ENCODE peak calls at places on chromosomes 13 and 19, in six cellular contexts. N, K, S, W, U and C are unnamed samples.

GRCh38 chr13:39816936-39817335 is 161.5 kb downstream of the COG6 start:
- DNase-seq in K (no peak), N (no peak), W (no peak), U (no peak), S (no peak), C (no peak)

GRCh38 chr19:51798958-51799310 is 4.0 kb downstream of the FPR3 start:
- DNase-seq in N (no peak), W (no peak), U (no peak), S (peak; percentile 29), K (peak; percentile 70), C (peak; percentile 90)

GRCh38 chr19:49639401-49640112 is 386 bp downstream of the RRAS start:
- DNase-seq in U (peak; percentile 65), N (no peak), K (peak; percentile 79), W (no peak), S (no peak), C (no peak)

GRCh38 chr19:49442354-49442753 is 1.0 kb upstream of the SLC17A7 start:
- DNase-seq in S (peak; percentile 43), N (no peak), K (peak; percentile 86), U (no peak), W (peak; percentile 86), C (peak; percentile 95)

GRCh38 chr13:113582841-113583631 is 1.5 kb upstream of the TFDP1 start:
- DNase-seq in N (no peak), S (no peak), K (peak; percentile 56), W (peak; percentile 75), U (peak; percentile 28), C (peak; percentile 71)

GRCh38 chr13:48571121-48571901 is 38.4 kb upstream of the RCBTB2 start:
- DNase-seq in N (peak; percentile 81), W (no peak), K (no peak), U (peak; percentile 50), S (no peak), C (no peak)

GRCh38 chr13:33296793-33297425 is 11.4 kb upstream of the STARD13 start:
- DNase-seq in N (no peak), U (no peak), W (no peak), K (no peak), S (peak; percentile 32), C (no peak)

GRCh38 chr13:98267080-98267912 is 90.2 kb upstream of the RNF113B start:
- DNase-seq in W (no peak), K (no peak), N (peak; percentile 79), U (no peak), S (no peak), C (no peak)

GRCh38 chr13:110726726-110727125 is 13.2 kb downstream of the ING1 start:
- DNase-seq in S (no peak), N (no peak), K (no peak), W (no peak), U (no peak), C (no peak)

GRCh38 chr13:51643882-51644281 is 59.6 kb downstream of the WDFY2 start:
- DNase-seq in K (no peak), N (peak; percentile 95), U (no peak), W (no peak), S (no peak), C (no peak)

GRCh38 chr13:23321534-23322241 is 111.8 kb downstream of the SACS start:
- DNase-seq in U (no peak), W (no peak), N (peak; percentile 94), S (peak; percentile 57), K (peak; percentile 76), C (peak; percentile 91)

DNA sequence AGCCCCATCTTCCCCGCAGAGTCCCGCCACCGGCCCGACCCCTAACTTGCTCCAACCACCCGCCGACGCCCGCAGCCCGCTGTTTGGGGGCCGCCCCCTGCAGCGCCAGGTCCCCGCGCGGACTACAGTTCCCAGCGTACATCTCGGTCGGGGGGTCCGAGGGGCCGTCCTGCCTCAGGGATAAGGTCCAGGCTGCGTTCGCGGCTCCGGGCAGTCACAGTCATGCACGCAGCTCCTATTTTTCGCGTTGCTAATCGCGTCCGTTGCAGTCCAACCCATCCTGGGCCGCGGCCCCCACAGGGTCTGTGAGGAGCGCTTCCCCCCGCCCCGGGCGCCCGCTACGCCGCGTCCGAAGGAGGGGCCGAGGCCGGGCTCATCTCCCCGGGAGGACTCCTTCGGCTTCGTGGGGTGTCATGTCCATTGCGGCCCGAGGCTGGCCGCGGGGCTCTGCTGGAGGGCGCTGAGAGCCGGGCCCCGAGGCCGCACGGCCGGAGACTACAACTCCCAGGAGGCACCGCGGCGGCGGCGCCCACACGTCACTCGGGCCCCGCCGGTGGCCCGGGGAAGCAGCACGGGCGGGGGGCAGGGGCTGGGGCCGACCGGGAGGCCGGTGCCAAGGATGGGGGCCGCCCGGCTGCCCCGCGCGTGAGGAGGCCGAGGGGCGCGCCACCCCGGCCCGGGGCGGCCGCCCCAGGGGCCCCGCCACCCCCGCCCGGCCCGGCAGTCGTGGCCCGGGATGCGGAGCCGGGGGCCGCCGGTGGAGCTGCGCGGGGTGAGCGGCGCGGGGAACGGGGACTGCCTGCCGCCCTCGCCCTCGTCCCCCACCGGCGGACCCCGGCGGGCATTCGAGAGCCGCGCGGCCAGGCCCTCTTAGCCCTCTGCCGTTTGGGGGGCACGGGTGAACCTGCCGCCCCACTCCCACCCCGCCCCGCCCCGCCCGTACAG is at the start of gene MAP3K10:
- DNase-seq in N (peak; percentile 51), K (peak; percentile 87), W (peak; percentile 91), U (peak; percentile 85), S (peak; percentile 76), C (peak; percentile 34)
- TF ChIP-seq POLR2A in N (no peak), K (no peak), W (peak; percentile 19), U (no peak), S (peak; percentile 54), C (no peak)

GRCh38 chr19:18608102-18608804 is 1.7 kb upstream of the CRLF1 start:
- DNase-seq in W (no peak), N (no peak), U (no peak), S (no peak), K (no peak), C (no peak)
- H3K4me3 ChIP-seq in W (no peak overlapping the region), N (no peak overlapping the region), U (no peak overlapping the region), S (no peak overlapping the region), K (no peak overlapping the region), C (no peak overlapping the region)

GRCh38 chr19:15378529-15379082 is 981 bp downstream of the AKAP8 start:
- DNase-seq in S (peak; percentile 58), U (no peak), W (no peak), K (peak; percentile 76), N (peak; percentile 41), C (peak; percentile 90)
- TF ChIP-seq POLR2A in S (peak; percentile 27), U (no peak), W (no peak), K (no peak), N (no peak), C (no peak)

DNA sequence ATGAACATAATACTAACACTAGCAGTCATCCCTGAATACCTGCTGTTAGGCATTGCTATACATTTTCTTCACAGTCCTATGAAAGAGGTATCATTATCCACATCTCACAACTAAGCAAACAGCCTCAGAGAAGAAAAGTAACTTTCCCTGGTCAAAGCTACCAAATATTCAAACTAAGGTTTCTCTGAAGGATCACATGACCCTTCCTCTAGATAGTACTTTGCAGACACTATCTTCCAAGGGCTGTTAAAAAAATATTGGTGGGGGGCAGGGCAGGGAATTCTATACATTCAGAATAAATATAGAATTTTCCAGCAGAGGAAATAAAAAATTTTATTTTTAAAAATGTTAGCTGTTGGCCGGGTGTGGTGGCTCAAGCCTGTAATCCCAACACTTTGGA is 3.1 kb downstream of the SLC25A30 start:
- DNase-seq in U (no peak), K (no peak), W (no peak), N (no peak), S (no peak), C (no peak)
- H3K4me3 ChIP-seq in U (peak overlapping the region; percentile 15), K (peak overlapping the region; percentile 39), W (peak overlapping the region; percentile 25), N (no peak overlapping the region), S (no peak overlapping the region), C (no peak overlapping the region)

GRCh38 chr19:45767881-45768643 is 990 bp downstream of the SIX5 start:
- DNase-seq in K (peak; percentile 91), W (peak; percentile 88), S (peak; percentile 73), N (peak; percentile 65), U (peak; percentile 86), C (peak; percentile 45)
- TF ChIP-seq POLR2A in K (peak; percentile 24), W (no peak), S (peak; percentile 55), N (no peak), U (peak; percentile 20), C (no peak)